ENCODE peak calls at places on chromosome 21, in six cellular contexts. K is uterus, G is pancreas, C is psoas muscle, M is lower lobe of right lung, P is colonic mucosa. D is an unnamed sample.
A peak's percentile ranks its signal among the peaks of the same experiment; 100 is the strongest.

GRCh38 chr21:19607983-19608668 is 1204.5 kb upstream of the TMPRSS15 start:
- DNase-seq in P (no peak), K (no peak), C (no peak), G (no peak), M (no peak), D (no peak)

GRCh38 chr21:15839601-15840000 is 109.8 kb downstream of the USP25 start:
- DNase-seq in C (no peak), G (no peak), M (no peak), K (no peak), P (no peak), D (no peak)

GRCh38 chr21:31159808-31160207 is 121.5 kb upstream of the KRTAP19-8 start:
- DNase-seq in C (no peak), P (no peak), G (no peak), K (no peak), M (no peak), D (no peak)

GRCh38 chr21:38993561-38993960 is 187.8 kb downstream of the ETS2 start:
- DNase-seq in C (peak; percentile 44), G (no peak), K (peak; percentile 73), P (peak; percentile 52), M (no peak), D (no peak)

GRCh38 chr21:44085491-44086321 is 21.5 kb upstream of the PWP2 start:
- DNase-seq in G (no peak), C (no peak), K (no peak), P (peak; percentile 12), M (no peak), D (no peak)

GRCh38 chr21:16587671-16588379 is 858.0 kb downstream of the USP25 start:
- DNase-seq in P (no peak), C (no peak), M (no peak), G (peak; percentile 17), K (peak; percentile 73), D (no peak)

GRCh38 chr21:31612889-31613785 is 46.4 kb upstream of the SOD1 start:
- DNase-seq in C (no peak), M (peak; percentile 70), K (no peak), G (no peak), P (no peak), D (no peak)

GRCh38 chr21:26572668-26573381 is at the start of gene CYYR1:
- DNase-seq in M (peak; percentile 48), C (peak; percentile 30), G (no peak), P (no peak), K (no peak), D (no peak)

GRCh38 chr21:38875694-38876492 is 70.2 kb downstream of the ETS2 start:
- DNase-seq in C (no peak), G (no peak), P (no peak), K (no peak), M (no peak), D (no peak)

GRCh38 chr21:34545079-34545884 is 33.3 kb upstream of the KCNE1 start:
- DNase-seq in G (no peak), K (no peak), C (no peak), P (peak; percentile 49), M (peak; percentile 84), D (no peak)

GRCh38 chr21:45535341-45536081 is 6.7 kb downstream of the SLC19A1 start:
- DNase-seq in P (no peak), K (peak; percentile 14), M (peak; percentile 77), C (peak; percentile 17), G (peak; percentile 15), D (no peak)

GRCh38 chr21:21664871-21665270 is 666.7 kb downstream of the NCAM2 start:
- DNase-seq in P (no peak), K (no peak), C (no peak), G (no peak), M (no peak), D (no peak)

GRCh38 chr21:38631676-38632075 is 133.4 kb upstream of the ERG start:
- DNase-seq in G (no peak), C (no peak), M (no peak), P (no peak), K (no peak), D (no peak)

GRCh38 chr21:44571296-44571695 is 2.2 kb upstream of the KRTAP10-4 start:
- DNase-seq in C (no peak), M (no peak), G (no peak), K (no peak), P (no peak), D (no peak)

GRCh38 chr21:31018232-31018631 is 20.0 kb downstream of the KRTAP19-8 start:
- DNase-seq in M (no peak), K (no peak), C (no peak), P (no peak), G (no peak), D (no peak)

GRCh38 chr21:27555996-27556395 is 589.1 kb upstream of the ADAMTS5 start:
- DNase-seq in C (no peak), P (no peak), K (no peak), G (no peak), M (no peak), D (no peak)

GRCh38 chr21:21151231-21151630 is 153.0 kb downstream of the NCAM2 start:
- DNase-seq in K (no peak), P (no peak), M (no peak), C (no peak), G (no peak), D (no peak)

GRCh38 chr21:15517394-15517793 is 212.4 kb upstream of the USP25 start:
- DNase-seq in M (no peak), K (no peak), P (no peak), C (no peak), G (no peak), D (no peak)

GRCh38 chr21:25960423-25960822 is 210.1 kb downstream of the APP start:
- DNase-seq in C (no peak), K (no peak), M (no peak), G (no peak), P (no peak), D (no peak)

GRCh38 chr21:18164483-18164882 is 80.2 kb upstream of the CHODL start:
- DNase-seq in C (no peak), P (no peak), M (no peak), G (no peak), K (no peak), D (no peak)

GRCh38 chr21:37580690-37581089 is 214.1 kb downstream of the DYRK1A start:
- DNase-seq in G (no peak), C (no peak), K (no peak), M (no peak), P (no peak), D (no peak)
- H3K27ac ChIP-seq in G (no peak overlapping the region), C (no peak overlapping the region), K (no peak overlapping the region), M (no peak overlapping the region), P (no peak overlapping the region), D (no peak overlapping the region)

GRCh38 chr21:37433441-37433840 is 66.9 kb downstream of the DYRK1A start:
- DNase-seq in K (no peak), M (no peak), P (no peak), C (no peak), G (no peak), D (no peak)
- H3K4me1 ChIP-seq in K (peaks cover 27% of the 10 kb centered on the region), M (peaks cover 41% of the 10 kb centered on the region), P (no peaks in the 10 kb centered on the region), C (peaks cover 93% of the 10 kb centered on the region), G (peaks cover 23% of the 10 kb centered on the region), D (peaks cover 56% of the 10 kb centered on the region)

GRCh38 chr21:33026878-33027400 is 1.2 kb downstream of the OLIG2 start:
- DNase-seq in C (no peak), K (no peak), P (no peak), M (no peak), G (no peak), D (no peak)
- H3K9me3 ChIP-seq in C (no peaks in the 10 kb centered on the region), K (no peaks in the 10 kb centered on the region), P (no peaks in the 10 kb centered on the region), M (no peaks in the 10 kb centered on the region), G (no peaks in the 10 kb centered on the region), D (no peaks in the 10 kb centered on the region)

GRCh38 chr21:41881051-41881450 is 1.9 kb upstream of the PRDM15 start:
- DNase-seq in P (no peak), C (no peak), G (no peak), K (no peak), M (no peak), D (no peak)

GRCh38 chr21:41878831-41879189 is 334 bp downstream of the PRDM15 start:
- DNase-seq in C (peak; percentile 88), M (peak; percentile 89), G (peak; percentile 85), P (peak; percentile 80), K (peak; percentile 81), D (peak; percentile 75)

GRCh38 chr21:41877901-41878830 is 978 bp downstream of the PRDM15 start:
- DNase-seq in P (peak; percentile 38), G (peak; percentile 77), K (peak; percentile 37), M (peak; percentile 63), C (no peak), D (peak; percentile 34)

GRCh38 chr21:41880153-41880552 is 1.0 kb upstream of the PRDM15 start:
- DNase-seq in C (no peak), G (no peak), P (no peak), M (no peak), K (no peak), D (no peak)

DNA sequence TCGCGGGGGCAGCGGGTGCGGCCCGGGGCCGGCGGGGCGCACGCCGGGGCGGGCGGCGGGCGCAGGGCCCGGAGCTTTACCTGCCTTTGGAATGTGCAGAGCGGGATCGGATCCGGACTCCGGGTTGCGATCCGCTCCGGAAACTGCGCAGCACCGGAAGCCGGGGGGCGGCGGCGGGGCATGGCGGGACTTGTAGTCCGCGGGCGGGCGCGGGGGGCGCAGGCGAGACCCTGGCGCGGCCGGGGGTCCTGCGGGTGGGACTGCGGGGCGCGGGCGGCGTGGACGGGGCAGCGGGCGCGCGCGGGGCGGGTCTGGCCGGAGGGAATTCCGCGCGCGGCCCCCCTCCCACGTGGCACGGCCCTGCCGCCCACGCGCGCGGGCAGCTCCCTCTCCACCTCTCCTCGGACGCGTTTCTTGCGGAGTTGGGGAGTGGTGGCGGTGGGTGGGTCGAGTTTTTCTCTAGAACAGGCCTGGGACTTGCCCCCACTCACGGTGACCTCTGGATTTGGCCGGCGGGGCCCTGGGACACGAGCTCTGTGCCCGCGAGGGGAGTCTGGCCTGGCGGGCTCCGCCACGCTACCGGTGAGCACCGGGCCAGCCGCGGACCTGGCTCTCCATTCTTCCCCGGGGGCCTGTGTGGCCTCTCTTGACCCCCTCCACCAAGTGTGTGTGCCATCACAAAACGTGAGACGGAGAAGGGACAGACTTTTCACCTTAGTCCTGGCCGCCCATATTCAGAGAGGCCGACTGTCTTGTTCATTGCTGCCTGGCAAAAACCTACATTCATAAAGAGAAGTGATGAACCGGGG is at the start of gene PRDM15:
- DNase-seq in M (peak; percentile 86), K (peak; percentile 81), G (peak; percentile 86), C (peak; percentile 90), P (peak; percentile 82), D (peak; percentile 77)
- H3K27ac ChIP-seq in M (peak within 1 kb of the TSS; percentile 84), K (peak within 1 kb of the TSS; percentile 94), G (peak within 1 kb of the TSS; percentile 79), C (peak within 1 kb of the TSS; percentile 93), P (peak within 1 kb of the TSS; percentile 41), D (peak within 1 kb of the TSS; percentile 85)